ENCODE peak calls at places on chromosome 21, in eight cellular contexts. W is esophagus squamous epithelium, O is Peyer's patch, U is thyroid gland, N is A549, P is uterus, X is H1, Q is adrenal gland. L is an unnamed sample.

GRCh38 chr21:33791058-33791457 is 124.5 kb downstream of the ATP5PO start:
- DNase-seq in O (no peak), X (no peak), U (no peak), P (no peak), Q (no peak), N (no peak), W (no peak), L (no peak)

GRCh38 chr21:16587671-16588379 is 858.0 kb downstream of the USP25 start:
- DNase-seq in O (no peak), U (no peak), N (no peak), Q (peak), P (peak), W (no peak), X (no peak), L (no peak)

GRCh38 chr21:39788383-39788782 is 43.4 kb downstream of the IGSF5 start:
- DNase-seq in N (peak), P (peak), X (peak), W (no peak), O (peak), U (peak), Q (peak), L (peak)

GRCh38 chr21:24369751-24370150 is 1237.5 kb downstream of the MRPL39 start:
- DNase-seq in W (no peak), U (no peak), O (no peak), P (no peak), X (no peak), N (no peak), Q (no peak), L (no peak)

GRCh38 chr21:17436626-17437111 is 76.2 kb upstream of the CXADR start:
- DNase-seq in X (no peak), O (no peak), U (no peak), P (no peak), Q (no peak), W (no peak), N (no peak), L (no peak)

GRCh38 chr21:16250282-16250681 is 520.5 kb downstream of the USP25 start:
- DNase-seq in X (no peak), W (no peak), P (no peak), Q (peak), U (peak), N (no peak), O (no peak), L (no peak)

GRCh38 chr21:26007911-26008579 is 162.5 kb downstream of the APP start:
- DNase-seq in W (no peak), N (no peak), P (no peak), Q (no peak), U (no peak), O (no peak), X (no peak), L (no peak)

GRCh38 chr21:43295016-43295958 is 126.5 kb downstream of the CRYAA start:
- DNase-seq in W (no peak), Q (no peak), U (peak), P (no peak), X (no peak), N (peak), O (no peak), L (peak)

GRCh38 chr21:25005388-25005787 is 601.9 kb downstream of the MRPL39 start:
- DNase-seq in N (no peak), X (no peak), U (no peak), W (no peak), P (no peak), O (no peak), Q (no peak), L (peak)

GRCh38 chr21:14737922-14738321 is 191.8 kb upstream of the SAMSN1 start:
- DNase-seq in O (peak), P (no peak), W (no peak), Q (peak), X (no peak), N (peak), U (no peak), L (peak)

GRCh38 chr21:39115659-39116235 is 67.5 kb downstream of the PSMG1 start:
- DNase-seq in W (no peak), N (no peak), P (no peak), O (no peak), X (peak), Q (no peak), U (no peak), L (no peak)

GRCh38 chr21:33013618-33014017 is 12.1 kb upstream of the OLIG2 start:
- DNase-seq in W (no peak), U (no peak), N (no peak), P (no peak), O (no peak), Q (no peak), X (peak), L (no peak)

DNA sequence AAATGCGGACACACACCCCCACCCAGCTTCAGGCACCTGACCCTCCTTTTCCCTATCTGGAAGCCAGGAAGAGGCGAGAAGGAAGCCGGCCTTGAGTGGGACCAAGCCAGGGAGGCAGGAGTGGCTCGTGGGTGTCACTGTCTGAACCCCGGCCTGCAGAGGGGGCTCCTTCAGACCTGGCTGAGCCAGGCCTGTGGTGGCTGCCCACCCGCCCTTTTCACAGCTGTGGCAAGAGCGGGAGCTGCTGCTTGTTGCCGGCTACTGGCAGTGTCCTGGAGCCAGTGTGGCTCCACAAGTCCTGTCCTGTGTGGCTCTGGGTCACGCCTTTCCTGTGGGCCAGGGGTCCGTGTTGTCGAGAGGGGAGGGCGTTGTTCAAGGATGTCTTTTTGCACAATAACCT is 1.2 kb downstream of the PFKL start:
- DNase-seq in O (no peak), N (no peak), U (no peak), X (no peak), Q (no peak), W (no peak), P (no peak), L (no peak)
- TF ChIP-seq CTCF in O (peak), N (no peak), U (no peak), X (no peak), Q (no peak), W (no peak), P (no peak), L (no peak)

DNA sequence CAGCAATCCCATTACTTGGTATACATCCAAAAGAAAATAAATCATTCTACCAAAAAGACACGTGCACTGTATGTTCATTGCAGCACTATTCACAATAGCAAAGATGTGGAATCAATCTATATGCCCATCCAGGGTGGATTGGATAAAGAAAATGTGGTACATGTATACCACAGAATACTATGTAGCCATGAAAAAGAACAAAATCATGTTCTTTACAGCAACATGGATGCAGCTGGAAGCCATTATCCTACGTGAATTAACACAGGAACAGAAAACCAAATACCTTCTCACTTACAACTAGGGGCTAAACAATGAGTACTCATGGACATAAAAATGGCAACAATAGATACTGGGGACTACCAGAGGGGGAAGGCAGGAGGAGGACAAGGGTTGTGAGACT is 147.3 kb downstream of the TIAM1 start:
- DNase-seq in N (no peak), P (no peak), W (no peak), O (no peak), Q (no peak), U (no peak), X (no peak), L (no peak)
- TF ChIP-seq POLR2A in N (no peak), P (no peak), W (no peak), O (no peak), Q (no peak), U (no peak), X (no peak), L (no peak)

DNA sequence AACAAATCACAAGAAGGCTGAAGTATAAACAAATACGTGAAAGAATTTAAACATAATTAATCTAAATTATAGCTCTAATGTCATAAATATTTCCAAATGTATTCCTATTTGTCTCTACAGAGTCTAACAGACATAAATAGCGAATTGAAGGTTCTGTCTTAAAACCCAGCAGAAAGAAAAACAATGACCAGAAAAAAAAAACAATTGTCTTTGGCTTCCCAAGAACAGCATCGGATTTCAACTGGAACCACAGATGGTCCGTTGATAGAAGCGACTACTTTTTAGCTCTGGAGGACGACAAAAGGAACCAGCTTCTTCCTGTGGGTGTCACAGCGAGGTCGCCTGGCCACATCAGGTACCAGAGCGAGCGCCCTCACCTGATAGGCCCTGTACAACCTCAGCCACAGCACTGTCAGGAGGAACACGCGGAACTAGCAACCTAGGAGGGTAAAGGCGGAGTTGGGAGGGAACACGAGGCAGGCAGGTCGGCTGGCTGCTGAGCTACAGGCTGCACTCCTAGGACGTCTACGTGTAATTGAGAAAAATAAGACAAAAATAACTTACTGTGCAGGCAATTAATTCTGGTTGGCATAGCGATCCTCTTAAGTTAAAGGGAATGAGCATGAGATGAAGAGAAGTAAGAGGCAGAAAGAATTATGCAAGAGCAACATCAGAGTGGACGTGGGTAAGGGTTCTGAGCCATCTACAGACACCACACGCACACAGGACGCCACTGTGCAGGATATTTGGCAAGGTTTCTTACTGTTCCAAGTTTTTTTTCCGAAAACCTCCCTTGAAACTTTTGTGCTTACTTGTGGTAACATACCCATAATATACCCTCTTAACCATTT is 16.7 kb upstream of the PRDM15 start:
- DNase-seq in N (no peak), X (peak), O (peak), U (peak), Q (no peak), W (no peak), P (no peak), L (no peak)
- TF ChIP-seq CTCF in N (no peak), X (peak), O (no peak), U (no peak), Q (no peak), W (no peak), P (no peak), L (no peak)

GRCh38 chr21:28747464-28747863 is 245.2 kb downstream of the LTN1 start:
- DNase-seq in P (no peak), N (no peak), X (no peak), O (no peak), U (no peak), Q (no peak), W (no peak), L (no peak)

GRCh38 chr21:28743723-28744122 is 249.0 kb downstream of the LTN1 start:
- DNase-seq in U (no peak), Q (no peak), W (no peak), O (no peak), P (no peak), X (no peak), N (no peak), L (no peak)

GRCh38 chr21:28746166-28746565 is 246.5 kb downstream of the LTN1 start:
- DNase-seq in X (no peak), P (no peak), O (no peak), W (no peak), U (no peak), N (no peak), Q (no peak), L (no peak)

GRCh38 chr21:28742527-28742926 is 250.2 kb downstream of the LTN1 start:
- DNase-seq in Q (no peak), X (no peak), O (no peak), W (no peak), P (no peak), U (no peak), N (no peak), L (no peak)

DNA sequence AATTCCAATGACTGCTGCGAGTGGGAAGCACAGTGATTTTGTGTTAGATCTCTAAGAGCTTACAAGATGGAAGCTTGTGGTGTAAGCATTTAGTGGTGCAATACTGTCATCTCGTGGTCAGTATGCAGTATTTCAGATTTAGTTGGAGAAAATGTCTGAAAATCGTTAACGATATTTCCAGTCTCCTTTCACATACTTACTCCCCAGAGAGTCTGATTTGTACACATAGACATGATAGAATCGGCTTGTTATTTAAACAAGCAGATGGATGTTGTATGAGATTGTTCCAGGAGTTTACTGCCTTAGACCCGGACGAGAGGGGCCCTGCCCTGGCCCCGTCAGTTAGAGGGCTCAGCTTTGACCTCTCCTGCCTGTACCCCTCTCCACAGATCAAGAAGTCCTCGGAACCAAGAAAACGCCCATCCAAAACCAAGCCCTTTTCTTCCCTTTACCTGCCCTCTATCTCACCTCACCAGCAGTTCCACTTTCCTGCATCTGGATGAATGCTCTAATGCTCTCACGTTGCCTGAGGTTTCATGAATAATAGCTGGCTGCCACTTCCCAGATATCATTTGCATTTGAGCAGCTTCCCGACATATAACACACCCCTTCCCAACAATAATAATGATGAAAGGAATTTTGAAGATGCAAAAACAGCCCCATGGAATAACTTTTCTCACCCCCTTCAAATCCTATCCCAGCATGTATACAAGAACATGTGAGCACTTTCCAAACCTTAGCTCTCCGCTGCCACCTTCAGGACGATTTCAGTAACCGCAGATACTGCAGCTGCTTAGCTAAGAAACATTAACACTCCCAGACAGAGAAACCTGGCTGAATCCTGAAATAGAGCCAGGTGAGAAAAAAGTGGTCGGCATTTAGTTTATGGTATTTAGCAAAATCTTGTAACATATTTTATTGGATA is 247.3 kb downstream of the LTN1 start:
- DNase-seq in Q (peak), X (peak), W (no peak), P (peak), O (peak), N (peak), U (peak), L (peak)
- TF ChIP-seq POLR2A in Q (no peak), X (no peak), W (no peak), P (no peak), O (no peak), N (no peak), U (no peak), L (no peak)

DNA sequence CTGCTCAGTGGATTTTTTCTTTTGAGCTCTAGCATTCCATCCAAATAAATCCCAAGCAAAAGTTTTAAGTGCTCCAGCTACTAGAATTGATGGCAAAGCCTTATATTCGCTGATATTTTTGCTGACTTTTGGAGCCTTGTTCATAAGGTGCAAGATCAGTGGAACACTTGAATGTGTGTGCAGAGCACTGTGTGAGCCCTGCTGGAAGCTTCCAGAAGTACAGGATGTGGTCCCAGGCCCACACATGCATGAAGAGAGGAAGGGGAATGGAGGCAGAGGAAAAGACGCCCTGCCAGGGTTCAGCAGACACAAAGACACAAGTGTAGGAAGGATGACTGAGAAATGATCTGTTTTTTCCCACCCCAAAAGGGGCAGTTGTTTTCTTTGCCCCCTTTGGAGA is 169.4 kb downstream of the KCNJ6 start:
- DNase-seq in X (no peak), N (no peak), U (no peak), P (no peak), W (no peak), O (no peak), Q (no peak), L (no peak)
- TF ChIP-seq CTCF in X (peak), N (no peak), U (no peak), P (no peak), W (no peak), O (no peak), Q (no peak), L (no peak)

DNA sequence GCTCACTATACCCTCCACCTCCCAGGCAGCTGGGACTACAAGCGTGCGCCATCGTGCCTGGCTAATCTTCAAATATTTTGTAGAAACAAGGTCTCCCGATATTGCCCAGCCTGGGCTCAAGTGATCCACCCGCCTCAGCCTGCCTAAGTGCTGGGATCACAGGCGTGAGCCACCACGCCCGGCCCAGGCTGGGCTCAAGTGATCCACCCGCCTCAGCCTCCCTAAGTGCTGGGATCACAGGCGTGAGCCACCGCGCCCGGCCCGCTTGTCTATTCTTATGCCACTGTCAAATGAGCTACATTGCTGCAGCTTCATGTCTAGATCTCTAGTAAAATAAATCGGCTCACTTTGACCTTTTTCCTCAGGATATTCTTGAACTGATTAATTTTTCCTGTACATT is 107.7 kb upstream of the COL6A1 start:
- DNase-seq in U (no peak), O (no peak), P (no peak), W (no peak), X (no peak), Q (no peak), N (no peak), L (no peak)
- TF ChIP-seq POLR2A in U (no peak), O (no peak), P (no peak), W (no peak), X (no peak), Q (no peak), N (no peak), L (no peak)

L was measured in NB4.